ENCODE peak calls at places on chromosomes 5 and 9, in four cellular contexts. O, A, F and P are unnamed samples.

GRCh38 chr5:164013077-164013670 is 507.8 kb downstream of the MAT2B start:
- DNase-seq in O (peak; percentile 45), A (no peak), F (peak; percentile 41), P (no peak)

GRCh38 chr9:111794837-111795556 is at the start of gene SHOC1:
- DNase-seq in O (no peak), A (no peak), F (no peak), P (no peak)

GRCh38 chr5:140189977-140190867 is 15.2 kb downstream of the CYSTM1 start:
- DNase-seq in O (no peak), A (no peak), F (no peak), P (no peak)

GRCh38 chr5:80885698-80886000 is 74.5 kb upstream of the RASGRF2 start:
- DNase-seq in O (peak; percentile 74), A (no peak), F (no peak), P (no peak)

GRCh38 chr9:93465853-93466252 is 12.5 kb upstream of the FAM120AOS start:
- DNase-seq in O (no peak), A (no peak), F (no peak), P (no peak)

GRCh38 chr9:107131108-107131799 is 151.8 kb upstream of the RAD23B start:
- DNase-seq in O (no peak), A (no peak), F (no peak), P (no peak)

GRCh38 chr5:97071101-97071500 is 71.3 kb downstream of the LIX1 start:
- DNase-seq in O (no peak), A (no peak), F (no peak), P (no peak)

GRCh38 chr9:114016101-114016500 is 62.0 kb downstream of the AMBP start:
- DNase-seq in O (no peak), A (no peak), F (no peak), P (no peak)

GRCh38 chr5:116032094-116032517 is at the start of gene ARL14EPL:
- DNase-seq in O (peak; percentile 47), A (peak; percentile 11), F (peak; percentile 15), P (no peak)

GRCh38 chr9:127920794-127921193 is 4.0 kb upstream of the ST6GALNAC4 start:
- DNase-seq in O (no peak), A (no peak), F (no peak), P (no peak)

GRCh38 chr9:127923771-127924170 is 6.8 kb downstream of the PIP5KL1 start:
- DNase-seq in O (no peak), A (no peak), F (no peak), P (no peak)

GRCh38 chr9:127923046-127923445 is 6.2 kb upstream of the ST6GALNAC4 start:
- DNase-seq in O (no peak), A (no peak), F (no peak), P (no peak)

GRCh38 chr9:127919253-127919815 is 2.5 kb upstream of the ST6GALNAC4 start:
- DNase-seq in O (peak; percentile 87), A (no peak), F (no peak), P (no peak)

GRCh38 chr9:127921592-127922120 is 4.8 kb upstream of the ST6GALNAC4 start:
- DNase-seq in O (no peak), A (peak; percentile 83), F (no peak), P (peak; percentile 89)
- TF ChIP-seq TAF1 in O (no peak), A (no peak), F (no peak), P (no peak)

GRCh38 chr9:125413579-125413978 is 152.0 kb downstream of the GAPVD1 start:
- DNase-seq in O (no peak), A (no peak), F (no peak), P (no peak)

GRCh38 chr9:125409637-125410521 is 148.3 kb downstream of the GAPVD1 start:
- DNase-seq in O (peak; percentile 48), A (peak; percentile 87), F (no peak), P (no peak)

GRCh38 chr9:125410522-125410894 is 148.9 kb downstream of the GAPVD1 start:
- DNase-seq in O (no peak), A (no peak), F (no peak), P (no peak)

GRCh38 chr9:125411171-125411756 is 149.6 kb downstream of the GAPVD1 start:
- DNase-seq in O (no peak), A (no peak), F (no peak), P (no peak)

DNA sequence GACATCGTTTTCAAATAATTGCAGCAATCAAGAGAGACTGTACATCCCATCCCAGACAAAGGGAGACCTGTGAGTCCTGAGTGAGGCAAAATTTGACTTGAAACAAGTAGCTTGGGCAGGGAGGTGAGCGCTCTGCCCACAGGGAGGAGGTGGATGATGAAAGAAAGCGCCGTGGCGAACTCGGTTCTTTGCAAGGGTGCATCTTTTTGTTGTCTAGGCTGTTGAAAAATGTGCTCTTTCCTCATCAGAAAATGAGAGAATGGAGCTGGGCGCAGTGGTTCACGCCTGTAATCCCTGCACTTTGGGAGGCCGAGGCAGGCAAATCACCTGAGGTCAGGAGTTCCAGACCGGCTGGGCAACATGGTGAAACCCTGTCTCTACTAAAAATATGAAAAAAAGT is 150.5 kb downstream of the GAPVD1 start:
- DNase-seq in O (no peak), A (no peak), F (no peak), P (no peak)
- TF ChIP-seq TAF1 in O (no peak), A (no peak), F (no peak), P (no peak)

GRCh38 chr9:3525088-3525835 is 539 bp downstream of the RFX3 start:
- DNase-seq in O (no peak), A (no peak), F (no peak), P (no peak)

GRCh38 chr9:3525836-3526165 is at the start of gene RFX3:
- DNase-seq in O (peak; percentile 91), A (peak; percentile 55), F (peak; percentile 74), P (peak; percentile 50)

GRCh38 chr9:3526903-3527652 is 1.3 kb upstream of the RFX3 start:
- DNase-seq in O (peak; percentile 28), A (no peak), F (no peak), P (no peak)

GRCh38 chr9:3527653-3527960 is 1.8 kb upstream of the RFX3 start:
- DNase-seq in O (peak; percentile 3), A (no peak), F (no peak), P (no peak)

GRCh38 chr9:3526166-3526902 is 533 bp upstream of the RFX3 start:
- DNase-seq in O (peak; percentile 74), A (peak; percentile 35), F (no peak), P (peak; percentile 36)
- TF ChIP-seq TAF1 in O (peak; percentile 99), A (peak; percentile 83), F (peak; percentile 93), P (peak; percentile 85)

GRCh38 chr5:168425997-168426863 is 60.0 kb upstream of the RARS1 start:
- DNase-seq in O (no peak), A (no peak), F (no peak), P (no peak)

GRCh38 chr5:168423478-168423877 is 62.8 kb upstream of the RARS1 start:
- DNase-seq in O (no peak), A (no peak), F (no peak), P (no peak)

GRCh38 chr5:168426864-168427172 is 59.5 kb upstream of the RARS1 start:
- DNase-seq in O (no peak), A (no peak), F (no peak), P (no peak)

GRCh38 chr5:168423971-168424370 is 62.3 kb upstream of the RARS1 start:
- DNase-seq in O (peak; percentile 27), A (no peak), F (no peak), P (no peak)

DNA sequence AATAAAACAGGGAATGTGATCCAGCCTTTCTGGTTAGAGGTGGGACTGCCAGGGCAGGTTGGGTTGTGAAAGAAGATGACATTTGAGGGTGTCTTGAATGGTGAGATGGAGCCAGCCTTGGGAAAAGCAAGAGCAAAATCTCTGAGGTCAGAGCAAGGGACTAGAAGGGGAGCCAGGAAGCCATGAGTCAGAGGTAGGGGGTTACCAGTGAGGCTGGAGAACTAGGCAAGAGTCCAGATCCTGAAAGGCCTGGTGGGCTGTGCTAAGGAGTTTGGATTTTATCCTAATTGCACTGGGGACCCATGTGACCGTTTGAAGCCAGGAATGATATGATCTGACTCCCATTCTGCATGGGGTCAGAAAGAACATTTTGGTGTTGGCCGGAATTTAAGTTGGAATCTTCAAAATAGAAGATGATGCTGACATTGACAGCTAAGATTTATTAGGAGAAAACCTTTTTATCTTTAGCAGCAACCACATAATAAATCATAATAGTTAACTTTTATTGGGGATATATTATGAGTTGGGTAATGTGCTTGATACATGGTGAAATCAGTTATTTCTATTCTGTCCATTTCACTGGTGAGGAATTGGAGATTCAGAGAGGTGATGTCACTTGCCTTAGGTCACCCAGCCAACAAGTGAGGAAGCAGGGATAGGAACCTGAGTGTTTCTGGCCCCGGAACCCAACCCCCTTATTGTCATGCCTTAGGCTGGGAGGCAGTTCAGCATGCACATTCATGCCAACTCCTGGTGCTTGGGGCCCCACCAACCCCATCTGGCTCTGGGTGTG is 61.6 kb upstream of the RARS1 start:
- DNase-seq in O (no peak), A (no peak), F (no peak), P (no peak)
- TF ChIP-seq TAF1 in O (no peak), A (no peak), F (no peak), P (no peak)

DNA sequence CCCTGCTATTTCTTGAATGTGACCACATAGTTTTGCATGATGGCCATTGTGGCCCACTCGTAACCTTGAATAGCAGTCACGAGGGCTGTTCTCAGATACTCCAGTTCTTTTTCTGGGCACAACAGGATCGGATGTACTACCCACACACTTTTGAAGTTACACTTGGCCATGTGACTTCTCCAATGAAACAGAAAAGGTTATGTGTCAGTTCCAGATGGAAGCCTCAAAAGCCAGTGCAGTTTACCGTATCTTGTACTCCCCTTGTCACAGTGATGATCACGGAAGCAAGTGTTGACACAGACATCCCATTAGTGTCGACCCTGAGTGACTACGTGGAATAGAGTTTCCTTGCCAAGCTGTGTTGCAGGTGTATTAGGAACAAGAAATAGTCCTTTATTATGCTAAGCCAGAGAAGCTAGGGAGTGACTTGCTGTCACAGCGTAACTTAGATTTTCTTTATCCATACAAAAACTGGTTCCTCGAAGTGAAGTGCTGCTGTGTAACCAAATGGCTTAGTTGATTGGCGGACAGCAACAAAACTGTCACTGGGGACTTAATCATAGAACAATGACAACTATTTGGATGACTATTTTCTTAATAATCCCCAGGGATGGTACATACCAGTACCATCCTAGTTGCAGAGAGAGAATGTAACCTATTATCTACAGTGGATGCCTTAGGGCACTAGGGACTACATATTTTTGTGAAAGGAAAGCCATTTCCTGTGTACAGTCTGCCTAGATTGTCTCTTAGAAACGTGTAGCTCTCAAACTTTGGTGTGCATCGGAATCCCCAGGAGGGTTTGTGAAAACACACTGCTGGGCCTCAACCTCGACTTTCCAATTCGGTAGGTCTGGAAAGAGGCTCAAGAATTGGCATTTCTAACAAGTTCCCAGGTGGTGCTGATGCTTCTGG is 90.1 kb upstream of the DMRT1 start:
- DNase-seq in O (no peak), A (no peak), F (no peak), P (no peak)
- TF ChIP-seq TAF1 in O (no peak), A (no peak), F (no peak), P (no peak)